ENCODE peak calls at places on chromosomes 7 and 10, in seven cellular contexts. One of them, this sample, is unnamed.

GRCh38 chr7:148807451-148807850 is 76.6 kb downstream of the EZH2 start:
- DNase-seq in upper lobe of right lung: no peak
- DNase-seq in fibroblast of villous mesenchyme: no peak
- DNase-seq in CD8-positive, alpha-beta T cell: no peak
- DNase-seq in left ventricle myocardium inferior: no peak
- DNase-seq in psoas muscle: no peak
- DNase-seq in heart right ventricle: no peak
- DNase-seq in this sample: no peak

GRCh38 chr10:4351723-4352565 is 474.1 kb upstream of the AKR1E2 start:
- DNase-seq in upper lobe of right lung: no peak
- DNase-seq in fibroblast of villous mesenchyme: peak; percentile 67
- DNase-seq in CD8-positive, alpha-beta T cell: no peak
- DNase-seq in left ventricle myocardium inferior: no peak
- DNase-seq in psoas muscle: no peak
- DNase-seq in heart right ventricle: no peak
- DNase-seq in this sample: peak; percentile 68

GRCh38 chr10:95214369-95214768 is 20.3 kb downstream of the ACSM6 start:
- DNase-seq in upper lobe of right lung: no peak
- DNase-seq in fibroblast of villous mesenchyme: peak; percentile 66
- DNase-seq in CD8-positive, alpha-beta T cell: no peak
- DNase-seq in left ventricle myocardium inferior: no peak
- DNase-seq in psoas muscle: no peak
- DNase-seq in heart right ventricle: no peak
- DNase-seq in this sample: no peak

GRCh38 chr7:43431020-43431595 is 151.8 kb upstream of the STK17A start:
- DNase-seq in upper lobe of right lung: no peak
- DNase-seq in fibroblast of villous mesenchyme: peak; percentile 2
- DNase-seq in CD8-positive, alpha-beta T cell: no peak
- DNase-seq in left ventricle myocardium inferior: no peak
- DNase-seq in psoas muscle: no peak
- DNase-seq in heart right ventricle: no peak
- DNase-seq in this sample: peak; percentile 5

GRCh38 chr10:131656009-131656408 is 244.8 kb upstream of the PPP2R2D start:
- DNase-seq in upper lobe of right lung: no peak
- DNase-seq in fibroblast of villous mesenchyme: no peak
- DNase-seq in CD8-positive, alpha-beta T cell: no peak
- DNase-seq in left ventricle myocardium inferior: no peak
- DNase-seq in psoas muscle: no peak
- DNase-seq in heart right ventricle: no peak
- DNase-seq in this sample: no peak

GRCh38 chr7:38630720-38631673 is at the start of gene AMPH:
- DNase-seq in upper lobe of right lung: no peak
- DNase-seq in fibroblast of villous mesenchyme: peak; percentile 9
- DNase-seq in CD8-positive, alpha-beta T cell: no peak
- DNase-seq in left ventricle myocardium inferior: peak; percentile 75
- DNase-seq in psoas muscle: peak; percentile 80
- DNase-seq in heart right ventricle: peak; percentile 75
- DNase-seq in this sample: peak; percentile 68

GRCh38 chr7:154767194-154767593 is 235.7 kb downstream of the PAXIP1 start:
- DNase-seq in upper lobe of right lung: no peak
- DNase-seq in fibroblast of villous mesenchyme: no peak
- DNase-seq in CD8-positive, alpha-beta T cell: no peak
- DNase-seq in left ventricle myocardium inferior: no peak
- DNase-seq in psoas muscle: no peak
- DNase-seq in heart right ventricle: no peak
- DNase-seq in this sample: no peak

GRCh38 chr7:45421826-45422225 is 152.3 kb upstream of the ADCY1 start:
- DNase-seq in upper lobe of right lung: no peak
- DNase-seq in fibroblast of villous mesenchyme: no peak
- DNase-seq in CD8-positive, alpha-beta T cell: no peak
- DNase-seq in left ventricle myocardium inferior: no peak
- DNase-seq in psoas muscle: no peak
- DNase-seq in heart right ventricle: no peak
- DNase-seq in this sample: no peak

GRCh38 chr7:151083071-151083823 is at the start of gene TMUB1:
- DNase-seq in upper lobe of right lung: peak; percentile 92
- DNase-seq in fibroblast of villous mesenchyme: peak; percentile 62
- DNase-seq in CD8-positive, alpha-beta T cell: peak; percentile 89
- DNase-seq in left ventricle myocardium inferior: peak; percentile 85
- DNase-seq in psoas muscle: peak; percentile 86
- DNase-seq in heart right ventricle: peak; percentile 85
- DNase-seq in this sample: peak; percentile 46

GRCh38 chr10:62899316-62899715 is 83.2 kb upstream of the EGR2 start:
- DNase-seq in upper lobe of right lung: no peak
- DNase-seq in fibroblast of villous mesenchyme: peak; percentile 17
- DNase-seq in CD8-positive, alpha-beta T cell: no peak
- DNase-seq in left ventricle myocardium inferior: no peak
- DNase-seq in psoas muscle: no peak
- DNase-seq in heart right ventricle: no peak
- DNase-seq in this sample: peak; percentile 87

GRCh38 chr10:132685121-132685891 is 100.6 kb downstream of the NKX6-2 start:
- DNase-seq in upper lobe of right lung: peak; percentile 79
- DNase-seq in fibroblast of villous mesenchyme: no peak
- DNase-seq in CD8-positive, alpha-beta T cell: no peak
- DNase-seq in left ventricle myocardium inferior: peak; percentile 20
- DNase-seq in psoas muscle: peak; percentile 46
- DNase-seq in heart right ventricle: peak; percentile 54
- DNase-seq in this sample: peak; percentile 66

GRCh38 chr7:74037609-74038008 is 9.6 kb downstream of the ELN start:
- DNase-seq in upper lobe of right lung: no peak
- DNase-seq in fibroblast of villous mesenchyme: no peak
- DNase-seq in CD8-positive, alpha-beta T cell: no peak
- DNase-seq in left ventricle myocardium inferior: peak; percentile 59
- DNase-seq in psoas muscle: no peak
- DNase-seq in heart right ventricle: no peak
- DNase-seq in this sample: no peak

GRCh38 chr7:116592041-116592355 is 67.2 kb downstream of the CAV1 start:
- DNase-seq in upper lobe of right lung: no peak
- DNase-seq in fibroblast of villous mesenchyme: no peak
- DNase-seq in CD8-positive, alpha-beta T cell: no peak
- DNase-seq in left ventricle myocardium inferior: no peak
- DNase-seq in psoas muscle: no peak
- DNase-seq in heart right ventricle: no peak
- DNase-seq in this sample: no peak

GRCh38 chr7:134826105-134826504 is 46.7 kb downstream of the CALD1 start:
- DNase-seq in upper lobe of right lung: no peak
- DNase-seq in fibroblast of villous mesenchyme: peak; percentile 94
- DNase-seq in CD8-positive, alpha-beta T cell: no peak
- DNase-seq in left ventricle myocardium inferior: no peak
- DNase-seq in psoas muscle: no peak
- DNase-seq in heart right ventricle: no peak
- DNase-seq in this sample: peak; percentile 90

GRCh38 chr10:29732918-29733317 is 98.1 kb upstream of the SVIL start:
- DNase-seq in upper lobe of right lung: no peak
- DNase-seq in fibroblast of villous mesenchyme: no peak
- DNase-seq in CD8-positive, alpha-beta T cell: no peak
- DNase-seq in left ventricle myocardium inferior: no peak
- DNase-seq in psoas muscle: no peak
- DNase-seq in heart right ventricle: no peak
- DNase-seq in this sample: no peak

GRCh38 chr10:29734980-29735627 is 100.3 kb upstream of the SVIL start:
- DNase-seq in upper lobe of right lung: peak; percentile 91
- DNase-seq in fibroblast of villous mesenchyme: peak; percentile 44
- DNase-seq in CD8-positive, alpha-beta T cell: peak; percentile 79
- DNase-seq in left ventricle myocardium inferior: peak; percentile 81
- DNase-seq in psoas muscle: peak; percentile 91
- DNase-seq in heart right ventricle: peak; percentile 77
- DNase-seq in this sample: peak; percentile 53

GRCh38 chr10:29734640-29734979 is 99.8 kb upstream of the SVIL start:
- DNase-seq in upper lobe of right lung: no peak
- DNase-seq in fibroblast of villous mesenchyme: no peak
- DNase-seq in CD8-positive, alpha-beta T cell: no peak
- DNase-seq in left ventricle myocardium inferior: no peak
- DNase-seq in psoas muscle: no peak
- DNase-seq in heart right ventricle: no peak
- DNase-seq in this sample: no peak

GRCh38 chr10:29731760-29732159 is 97.0 kb upstream of the SVIL start:
- DNase-seq in upper lobe of right lung: no peak
- DNase-seq in fibroblast of villous mesenchyme: no peak
- DNase-seq in CD8-positive, alpha-beta T cell: no peak
- DNase-seq in left ventricle myocardium inferior: no peak
- DNase-seq in psoas muscle: no peak
- DNase-seq in heart right ventricle: no peak
- DNase-seq in this sample: peak; percentile 38

DNA sequence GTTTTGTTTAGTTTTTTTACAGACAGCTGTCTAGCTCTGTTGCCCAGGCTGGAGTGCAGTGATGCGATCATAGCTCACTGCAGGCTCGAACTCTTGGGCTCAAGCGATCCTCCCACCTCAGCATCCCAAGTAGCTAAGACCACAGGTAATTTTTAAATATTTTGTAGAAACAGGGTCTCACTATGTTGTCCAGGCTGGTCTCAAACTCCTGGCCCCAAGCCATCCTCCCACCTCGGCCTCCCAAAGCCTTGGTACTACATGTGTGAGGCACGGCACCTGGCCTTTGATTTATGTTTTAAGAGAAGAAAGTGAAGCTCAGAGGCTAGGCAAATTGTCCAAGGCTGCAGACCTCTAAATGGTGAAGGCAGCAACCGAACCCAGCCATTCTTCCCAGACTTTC is 98.6 kb upstream of the SVIL start:
- DNase-seq in upper lobe of right lung: no peak
- DNase-seq in fibroblast of villous mesenchyme: no peak
- DNase-seq in CD8-positive, alpha-beta T cell: no peak
- DNase-seq in left ventricle myocardium inferior: no peak
- DNase-seq in psoas muscle: no peak
- DNase-seq in heart right ventricle: no peak
- DNase-seq in this sample: no peak
- H3K4me3 ChIP-seq in upper lobe of right lung: no peak overlapping the region
- H3K4me3 ChIP-seq in fibroblast of villous mesenchyme: no peak overlapping the region
- H3K4me3 ChIP-seq in CD8-positive, alpha-beta T cell: no peak overlapping the region
- H3K4me3 ChIP-seq in left ventricle myocardium inferior: no peak overlapping the region
- H3K4me3 ChIP-seq in psoas muscle: peak overlapping the region; percentile 94
- H3K4me3 ChIP-seq in heart right ventricle: no peak overlapping the region
- H3K4me3 ChIP-seq in this sample: no peak overlapping the region

DNA sequence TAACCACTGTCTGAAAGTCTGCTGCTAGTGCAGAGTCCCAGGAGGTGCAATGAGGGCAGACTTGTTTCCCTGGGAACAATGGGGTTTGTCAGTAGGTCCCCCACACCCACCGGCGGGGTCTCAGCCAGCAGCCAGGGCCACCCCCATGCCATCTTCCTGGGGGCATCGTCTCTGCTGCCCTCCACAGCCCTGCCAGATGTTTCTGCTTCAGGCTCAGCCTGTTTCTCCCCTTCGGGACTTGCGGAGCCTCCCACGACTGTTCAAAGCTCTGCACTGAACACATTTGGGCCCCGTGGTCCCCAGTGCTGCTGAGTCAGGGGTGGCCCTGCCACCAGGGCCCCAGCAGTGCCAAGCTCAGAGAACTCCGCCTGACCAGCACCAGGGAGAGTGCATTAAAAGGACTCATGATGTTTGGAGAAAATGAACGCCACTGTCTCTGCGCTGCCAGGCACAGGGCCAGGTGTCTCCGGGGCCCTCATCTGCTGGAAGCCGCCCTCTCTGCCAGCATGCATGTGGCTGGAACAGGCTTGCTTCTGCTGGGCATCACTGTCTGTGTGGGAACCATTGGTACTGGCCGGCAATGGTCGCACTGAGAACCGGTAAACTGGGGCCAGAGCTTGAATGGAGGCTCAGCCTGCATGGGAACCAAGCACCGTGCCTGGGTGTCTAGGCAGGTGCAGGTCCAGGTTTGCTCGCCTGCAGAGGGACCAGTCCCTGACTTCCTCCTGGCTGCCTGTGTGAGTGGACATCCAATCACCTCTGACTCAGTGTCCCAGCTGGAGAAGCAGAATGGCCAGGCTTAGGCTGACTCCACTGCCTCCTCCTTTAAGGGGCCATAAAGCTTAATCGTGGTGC is 345.1 kb downstream of the GLRX3 start:
- DNase-seq in upper lobe of right lung: peak; percentile 45
- DNase-seq in fibroblast of villous mesenchyme: no peak
- DNase-seq in CD8-positive, alpha-beta T cell: no peak
- DNase-seq in left ventricle myocardium inferior: no peak
- DNase-seq in psoas muscle: no peak
- DNase-seq in heart right ventricle: no peak
- DNase-seq in this sample: no peak
- TF ChIP-seq CTCF in upper lobe of right lung: no peak
- TF ChIP-seq CTCF in fibroblast of villous mesenchyme: no peak
- TF ChIP-seq CTCF in CD8-positive, alpha-beta T cell: no peak
- TF ChIP-seq CTCF in left ventricle myocardium inferior: no peak
- TF ChIP-seq CTCF in psoas muscle: no peak
- TF ChIP-seq CTCF in heart right ventricle: no peak
- TF ChIP-seq CTCF in this sample: no peak

DNA sequence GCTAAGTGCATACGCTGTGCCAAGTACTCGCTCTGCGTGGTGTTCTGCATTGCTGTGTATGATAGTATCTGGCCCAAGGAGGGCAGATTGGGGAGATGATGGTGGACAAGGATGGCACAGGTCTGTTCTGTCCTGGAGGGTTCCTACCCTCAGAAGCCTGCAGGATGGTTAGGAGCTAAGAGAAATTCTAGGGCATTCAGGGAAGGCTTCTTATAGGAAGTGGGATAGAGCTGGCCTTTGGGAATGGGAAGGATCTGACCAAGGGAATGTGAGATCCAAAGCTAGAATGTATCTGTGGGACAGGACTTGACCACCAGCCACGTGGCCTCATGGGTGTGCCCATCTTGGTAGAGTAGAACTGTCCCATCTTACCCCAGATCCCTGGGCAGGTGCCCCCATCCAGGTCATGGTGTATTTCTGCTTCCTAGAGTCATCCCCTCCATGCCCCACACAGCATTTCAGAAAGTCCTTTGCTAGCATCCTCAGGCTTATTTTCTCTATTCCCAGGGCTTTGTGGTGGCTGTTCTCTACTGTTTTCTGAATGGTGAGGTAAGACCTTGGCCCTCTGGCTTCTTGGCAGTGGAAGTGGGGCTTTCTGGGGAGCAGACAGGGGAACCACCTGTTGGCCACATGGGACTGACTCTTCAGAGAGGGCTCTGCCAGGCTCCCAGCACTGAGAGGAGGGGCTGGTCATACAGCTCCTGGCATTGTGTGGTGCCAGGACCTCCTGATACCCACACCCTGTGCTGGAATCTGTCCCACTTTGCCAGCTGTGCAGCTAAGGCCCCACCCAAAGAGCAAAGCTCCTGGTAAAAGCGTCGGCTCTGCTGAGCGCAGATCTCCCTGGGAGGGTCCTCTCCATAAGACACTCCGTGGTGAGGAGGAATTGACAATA is 52.5 kb downstream of the ADCYAP1R1 start:
- DNase-seq in upper lobe of right lung: no peak
- DNase-seq in fibroblast of villous mesenchyme: no peak
- DNase-seq in CD8-positive, alpha-beta T cell: no peak
- DNase-seq in left ventricle myocardium inferior: no peak
- DNase-seq in psoas muscle: no peak
- DNase-seq in heart right ventricle: no peak
- DNase-seq in this sample: no peak
- H3K4me3 ChIP-seq in upper lobe of right lung: no peak overlapping the region
- H3K4me3 ChIP-seq in fibroblast of villous mesenchyme: no peak overlapping the region
- H3K4me3 ChIP-seq in CD8-positive, alpha-beta T cell: no peak overlapping the region
- H3K4me3 ChIP-seq in left ventricle myocardium inferior: no peak overlapping the region
- H3K4me3 ChIP-seq in psoas muscle: no peak overlapping the region
- H3K4me3 ChIP-seq in heart right ventricle: no peak overlapping the region
- H3K4me3 ChIP-seq in this sample: no peak overlapping the region

DNA sequence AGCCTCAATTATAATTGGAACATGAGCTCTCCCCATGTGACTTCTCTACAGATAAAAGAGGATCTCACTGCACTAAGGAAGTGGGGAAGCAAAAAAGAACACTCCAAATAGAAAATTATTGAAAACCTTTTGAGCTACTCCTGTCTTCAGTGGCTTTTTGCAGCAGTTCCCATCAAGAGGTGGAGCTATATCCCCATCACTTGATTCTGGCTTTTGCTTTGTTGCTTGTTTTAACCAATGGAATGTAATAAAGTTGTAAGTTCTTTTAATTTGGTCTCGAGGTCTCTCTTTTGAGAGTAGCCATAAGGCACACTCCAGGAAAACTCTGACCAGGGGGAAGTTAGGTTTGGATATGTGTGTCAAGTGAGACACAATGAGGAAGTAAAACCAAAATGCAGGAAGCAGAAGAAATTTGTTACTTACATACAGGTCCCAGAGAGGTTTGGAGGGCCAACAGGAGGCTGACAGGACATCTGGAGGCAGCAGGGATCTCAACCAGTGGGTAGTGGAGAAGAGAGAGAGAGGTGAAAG is 569.4 kb downstream of the HTR7 start:
- DNase-seq in upper lobe of right lung: no peak
- DNase-seq in fibroblast of villous mesenchyme: peak; percentile 69
- DNase-seq in CD8-positive, alpha-beta T cell: no peak
- DNase-seq in left ventricle myocardium inferior: no peak
- DNase-seq in psoas muscle: no peak
- DNase-seq in heart right ventricle: no peak
- DNase-seq in this sample: peak; percentile 78
- TF ChIP-seq CTCF in upper lobe of right lung: peak; percentile 17
- TF ChIP-seq CTCF in fibroblast of villous mesenchyme: peak; percentile 50
- TF ChIP-seq CTCF in CD8-positive, alpha-beta T cell: no peak
- TF ChIP-seq CTCF in left ventricle myocardium inferior: no peak
- TF ChIP-seq CTCF in psoas muscle: no peak
- TF ChIP-seq CTCF in heart right ventricle: peak; percentile 23
- TF ChIP-seq CTCF in this sample: peak; percentile 42

This sample was measured in cardiac fibroblast.